ENCODE peak calls at places on chromosome 21, in six cellular contexts. K, Q, W, X, L and E are unnamed samples. For H3K9me3, the result is how much of the 10 kb centered on the place peaks cover.

GRCh38 chr21:42120056-42120903 is 49.2 kb downstream of the UMODL1 start:
- DNase-seq in W (no peak), X (no peak), Q (no peak), K (no peak), L (peak), E (no peak)

GRCh38 chr21:31310750-31311149 is 33.3 kb downstream of the TIAM1 start:
- DNase-seq in W (no peak), Q (no peak), L (no peak), K (no peak), X (no peak), E (no peak)

GRCh38 chr21:41901099-41901498 is 22.0 kb upstream of the PRDM15 start:
- DNase-seq in W (no peak), K (no peak), Q (no peak), L (no peak), X (no peak), E (no peak)

GRCh38 chr21:43734830-43735229 is 15.9 kb downstream of the PDXK start:
- DNase-seq in L (no peak), K (peak), Q (no peak), W (no peak), X (peak), E (no peak)

GRCh38 chr21:43193088-43193650 is 24.4 kb downstream of the CRYAA start:
- DNase-seq in Q (no peak), K (no peak), W (no peak), X (no peak), L (no peak), E (no peak)

GRCh38 chr21:14740692-14741091 is 194.6 kb upstream of the SAMSN1 start:
- DNase-seq in W (no peak), Q (no peak), X (no peak), L (no peak), K (no peak), E (no peak)

GRCh38 chr21:38389891-38390290 is 108.4 kb downstream of the ERG start:
- DNase-seq in L (no peak), Q (no peak), W (no peak), K (no peak), X (no peak), E (no peak)

GRCh38 chr21:46285206-46285661 is at the start of gene MCM3AP:
- DNase-seq in K (no peak), L (no peak), X (no peak), Q (no peak), W (no peak), E (no peak)

GRCh38 chr21:27047331-27048314 is 80.7 kb upstream of the ADAMTS5 start:
- DNase-seq in W (no peak), L (no peak), Q (no peak), K (no peak), X (no peak), E (no peak)

GRCh38 chr21:39136711-39137110 is 46.5 kb downstream of the PSMG1 start:
- DNase-seq in Q (no peak), W (no peak), X (no peak), L (no peak), K (no peak), E (no peak)

GRCh38 chr21:15135867-15136629 is 71.2 kb upstream of the NRIP1 start:
- DNase-seq in Q (no peak), K (no peak), W (no peak), L (no peak), X (no peak), E (no peak)

GRCh38 chr21:21921410-21922232 is 923.4 kb downstream of the NCAM2 start:
- DNase-seq in W (no peak), K (no peak), Q (no peak), L (peak), X (peak), E (no peak)

GRCh38 chr21:17343055-17343454 is 169.8 kb upstream of the CXADR start:
- DNase-seq in Q (no peak), K (no peak), W (no peak), L (peak), X (peak), E (no peak)

GRCh38 chr21:21007606-21008005 is 9.4 kb downstream of the NCAM2 start:
- DNase-seq in W (no peak), Q (no peak), X (peak), K (no peak), L (no peak), E (no peak)

GRCh38 chr21:25220169-25220568 is 387.1 kb downstream of the MRPL39 start:
- DNase-seq in W (no peak), Q (no peak), K (no peak), L (no peak), X (no peak), E (no peak)

GRCh38 chr21:31351438-31351837 is 7.4 kb upstream of the TIAM1 start:
- DNase-seq in W (no peak), X (peak), K (no peak), L (no peak), Q (no peak), E (no peak)

GRCh38 chr21:45818904-45819285 is 162.7 kb upstream of the COL6A1 start:
- DNase-seq in W (no peak), K (no peak), L (no peak), X (peak), Q (peak), E (peak)

GRCh38 chr21:45309541-45310381 is 22.1 kb upstream of the POFUT2 start:
- DNase-seq in L (no peak), K (peak), Q (no peak), X (no peak), W (no peak), E (no peak)

GRCh38 chr21:45300786-45301520 is 13.3 kb upstream of the POFUT2 start:
- DNase-seq in Q (no peak), L (no peak), W (no peak), X (no peak), K (peak), E (no peak)

GRCh38 chr21:35149698-35150097 is 100.6 kb upstream of the RUNX1 start:
- DNase-seq in Q (no peak), X (no peak), K (no peak), W (no peak), L (no peak), E (no peak)

GRCh38 chr21:41481191-41481590 is 26.8 kb downstream of the TMPRSS2 start:
- DNase-seq in Q (no peak), X (peak), K (no peak), L (no peak), W (no peak), E (no peak)

GRCh38 chr21:35086357-35086756 is 37.3 kb upstream of the RUNX1 start:
- DNase-seq in W (no peak), Q (no peak), L (no peak), X (peak), K (no peak), E (no peak)

GRCh38 chr21:46667191-46667734 is 31.8 kb downstream of the PRMT2 start:
- DNase-seq in X (peak), K (no peak), Q (no peak), L (no peak), W (no peak), E (no peak)

GRCh38 chr21:44365967-44366585 is 12.7 kb downstream of the TRPM2 start:
- DNase-seq in X (no peak), L (no peak), Q (no peak), W (no peak), K (no peak), E (no peak)

GRCh38 chr21:26409735-26410134 is 163.4 kb downstream of the CYYR1 start:
- DNase-seq in W (no peak), Q (no peak), L (no peak), X (no peak), K (no peak), E (no peak)

GRCh38 chr21:29940993-29941392 is 1.2 kb upstream of the GRIK1 start:
- DNase-seq in K (no peak), W (no peak), Q (no peak), L (no peak), X (no peak), E (no peak)

GRCh38 chr21:29305068-29305467 is 6.3 kb downstream of the BACH1 start:
- DNase-seq in Q (no peak), W (no peak), L (no peak), K (no peak), X (no peak), E (no peak)

GRCh38 chr21:44739316-44739715 is 27.9 kb upstream of the TSPEAR start:
- DNase-seq in X (no peak), K (no peak), W (no peak), Q (no peak), L (no peak), E (no peak)

GRCh38 chr21:38380391-38381137 is 117.7 kb downstream of the ERG start:
- DNase-seq in X (peak), W (no peak), L (no peak), K (no peak), Q (peak), E (no peak)

GRCh38 chr21:41956926-41957729 is 3.3 kb upstream of the C2CD2 start:
- DNase-seq in L (no peak), W (no peak), K (no peak), Q (no peak), X (peak), E (no peak)

GRCh38 chr21:46127239-46128105 is 27.9 kb downstream of the FTCD start:
- DNase-seq in L (no peak), K (peak), Q (no peak), X (no peak), W (no peak), E (no peak)

GRCh38 chr21:37366488-37367300 is at the start of gene DYRK1A:
- DNase-seq in W (peak), K (peak), Q (peak), X (peak), L (peak), E (peak)
- TF ChIP-seq CTCF in W (no peak), K (no peak), Q (no peak), X (no peak), L (no peak), E (no peak)

GRCh38 chr21:33070921-33071877 is 1.3 kb downstream of the OLIG1 start:
- DNase-seq in L (peak), W (no peak), Q (no peak), K (no peak), X (peak), E (no peak)

GRCh38 chr21:33067457-33067856 is 2.5 kb upstream of the OLIG1 start:
- DNase-seq in Q (no peak), X (no peak), W (no peak), K (no peak), L (no peak), E (no peak)

GRCh38 chr21:33069645-33069993 is 322 bp upstream of the OLIG1 start:
- DNase-seq in W (no peak), X (no peak), L (no peak), K (no peak), Q (no peak), E (no peak)

GRCh38 chr21:33069994-33070811 is at the start of gene OLIG1:
- DNase-seq in W (no peak), X (peak), K (peak), Q (no peak), L (no peak), E (peak)

DNA sequence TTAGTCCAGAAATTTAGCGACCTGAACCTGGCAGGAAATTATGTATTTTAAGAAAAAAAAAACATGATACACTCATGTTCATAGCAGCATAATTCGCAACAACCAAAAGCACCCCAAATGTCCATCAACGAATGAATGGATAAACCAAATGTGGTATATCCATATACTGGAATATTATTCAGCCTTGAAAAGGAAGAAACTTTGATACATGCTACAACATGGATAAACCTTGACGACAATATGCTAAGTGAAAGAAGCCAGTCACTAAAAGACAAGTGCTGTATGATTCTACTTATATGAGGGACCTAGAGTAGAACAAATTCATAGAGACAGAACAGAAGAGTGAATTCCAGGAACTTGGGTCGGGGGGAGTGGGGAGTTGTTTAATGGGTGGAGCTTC is 698 bp upstream of the OLIG1 start:
- DNase-seq in K (no peak), L (no peak), X (no peak), Q (no peak), W (no peak), E (no peak)
- H3K27ac ChIP-seq in K (no peak), L (no peak), X (no peak), Q (no peak), W (no peak), E (no peak)

DNA sequence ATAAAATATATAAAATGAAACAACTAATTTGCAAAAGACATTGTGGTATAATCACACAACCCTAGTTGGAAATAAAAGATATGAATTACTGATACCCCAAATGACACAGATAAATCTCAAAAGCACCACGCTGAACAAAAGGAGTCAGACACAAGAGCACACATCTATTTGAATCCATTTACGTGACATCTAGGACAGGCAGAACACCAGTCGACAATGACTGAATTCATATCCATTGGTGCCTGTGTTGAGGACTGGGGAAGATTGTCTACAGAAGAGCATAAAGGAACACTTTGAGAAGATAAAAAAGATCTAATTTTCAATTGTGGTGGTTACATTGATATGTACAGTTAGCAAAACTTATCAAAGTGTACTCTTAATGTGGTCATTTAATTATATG is 874.1 kb downstream of the LTN1 start:
- DNase-seq in Q (no peak), W (no peak), L (no peak), X (no peak), K (no peak), E (no peak)
- H3K9me3 ChIP-seq in Q (under half), W (under half), L (under half), X (under half), K (under half), E (under half)

GRCh38 chr21:23452384-23453083 is 2154.7 kb downstream of the MRPL39 start:
- DNase-seq in X (no peak), W (no peak), K (no peak), Q (no peak), L (peak), E (no peak)
- TF ChIP-seq CTCF in X (no peak), W (no peak), K (no peak), Q (no peak), L (peak), E (no peak)